ENCODE peak calls at places on chromosomes 13 and 19, in four cellular contexts. V is endothelial cell of umbilical vein, P is tibial nerve, Q is upper lobe of left lung. W is an unnamed sample.

GRCh38 chr19:18800636-18801035 is 9.5 kb upstream of the COMP start:
- DNase-seq in V (no peak), P (no peak), Q (no peak), W (no peak)

GRCh38 chr19:40223135-40223822 is 3.2 kb downstream of the CCNP start:
- DNase-seq in V (no peak), P (no peak), Q (peak; percentile 90), W (no peak)

GRCh38 chr13:73803997-73804396 is 330.2 kb downstream of the KLF12 start:
- DNase-seq in V (no peak), P (no peak), Q (no peak), W (no peak)

GRCh38 chr19:947707-948533 is 22.1 kb downstream of the ARID3A start:
- DNase-seq in V (no peak), P (peak; percentile 43), Q (peak; percentile 86), W (peak; percentile 66)

GRCh38 chr13:106530209-106530906 is 5.1 kb downstream of the EFNB2 start:
- DNase-seq in V (peak; percentile 61), P (no peak), Q (no peak), W (no peak)

GRCh38 chr13:73060251-73061160 is 1.7 kb downstream of the KLF5 start:
- DNase-seq in V (peak; percentile 24), P (no peak), Q (no peak), W (no peak)

GRCh38 chr19:10654610-10655456 is 687 bp downstream of the ILF3 start:
- DNase-seq in V (peak; percentile 34), P (no peak), Q (no peak), W (peak; percentile 41)

GRCh38 chr19:2982983-2983350 is 5.6 kb downstream of the TLE6 start:
- DNase-seq in V (peak; percentile 93), P (peak; percentile 86), Q (peak; percentile 79), W (peak; percentile 81)

GRCh38 chr13:42318570-42318969 is 46.6 kb downstream of the AKAP11 start:
- DNase-seq in V (no peak), P (no peak), Q (no peak), W (no peak)

GRCh38 chr13:25292301-25292700 is 5.0 kb upstream of the MTMR6 start:
- DNase-seq in V (no peak), P (no peak), Q (no peak), W (no peak)

GRCh38 chr19:1315470-1316166 is 29.9 kb downstream of the EFNA2 start:
- DNase-seq in V (peak; percentile 31), P (no peak), Q (peak; percentile 90), W (no peak)

GRCh38 chr13:111893071-111893606 is 173.8 kb upstream of the SOX1 start:
- DNase-seq in V (no peak), P (no peak), Q (peak; percentile 59), W (peak; percentile 77)

GRCh38 chr13:79660361-79660760 is 179.4 kb downstream of the NDFIP2 start:
- DNase-seq in V (no peak), P (no peak), Q (no peak), W (no peak)

GRCh38 chr13:51623473-51623872 is 39.2 kb downstream of the WDFY2 start:
- DNase-seq in V (no peak), P (no peak), Q (no peak), W (no peak)

GRCh38 chr19:6392219-6393073 is 518 bp downstream of the GTF2F1 start:
- DNase-seq in V (no peak), P (no peak), Q (no peak), W (no peak)

GRCh38 chr13:58921129-58921528 is 1242.6 kb downstream of the DIAPH3 start:
- DNase-seq in V (no peak), P (no peak), Q (no peak), W (no peak)

GRCh38 chr13:63024458-63024857 is 1608.8 kb upstream of the PCDH20 start:
- DNase-seq in V (no peak), P (no peak), Q (no peak), W (no peak)

GRCh38 chr13:93248627-93249047 is 22.0 kb downstream of the GPC6 start:
- DNase-seq in V (no peak), P (no peak), Q (peak; percentile 10), W (no peak)

GRCh38 chr13:109974354-109974753 is 188.0 kb upstream of the IRS2 start:
- DNase-seq in V (no peak), P (no peak), Q (no peak), W (no peak)

GRCh38 chr19:38975214-38975860 is at the start of gene FBXO17:
- DNase-seq in V (peak; percentile 53), P (peak; percentile 34), Q (peak; percentile 92), W (peak; percentile 90)
- TF ChIP-seq POLR2A in V (peak; percentile 75), P (no peak), Q (no peak), W (no peak)

GRCh38 chr19:38664503-38665211 is 17.2 kb downstream of the ACTN4 start:
- DNase-seq in V (peak; percentile 23), P (no peak), Q (no peak), W (no peak)

GRCh38 chr19:38665219-38665931 is 17.9 kb downstream of the ACTN4 start:
- DNase-seq in V (peak; percentile 21), P (no peak), Q (no peak), W (no peak)

GRCh38 chr19:38665950-38666661 is 18.7 kb downstream of the ACTN4 start:
- DNase-seq in V (peak; percentile 94), P (peak; percentile 65), Q (peak; percentile 63), W (peak; percentile 93)

GRCh38 chr19:38667552-38668205 is 20.2 kb downstream of the ACTN4 start:
- DNase-seq in V (peak; percentile 58), P (no peak), Q (no peak), W (no peak)

DNA sequence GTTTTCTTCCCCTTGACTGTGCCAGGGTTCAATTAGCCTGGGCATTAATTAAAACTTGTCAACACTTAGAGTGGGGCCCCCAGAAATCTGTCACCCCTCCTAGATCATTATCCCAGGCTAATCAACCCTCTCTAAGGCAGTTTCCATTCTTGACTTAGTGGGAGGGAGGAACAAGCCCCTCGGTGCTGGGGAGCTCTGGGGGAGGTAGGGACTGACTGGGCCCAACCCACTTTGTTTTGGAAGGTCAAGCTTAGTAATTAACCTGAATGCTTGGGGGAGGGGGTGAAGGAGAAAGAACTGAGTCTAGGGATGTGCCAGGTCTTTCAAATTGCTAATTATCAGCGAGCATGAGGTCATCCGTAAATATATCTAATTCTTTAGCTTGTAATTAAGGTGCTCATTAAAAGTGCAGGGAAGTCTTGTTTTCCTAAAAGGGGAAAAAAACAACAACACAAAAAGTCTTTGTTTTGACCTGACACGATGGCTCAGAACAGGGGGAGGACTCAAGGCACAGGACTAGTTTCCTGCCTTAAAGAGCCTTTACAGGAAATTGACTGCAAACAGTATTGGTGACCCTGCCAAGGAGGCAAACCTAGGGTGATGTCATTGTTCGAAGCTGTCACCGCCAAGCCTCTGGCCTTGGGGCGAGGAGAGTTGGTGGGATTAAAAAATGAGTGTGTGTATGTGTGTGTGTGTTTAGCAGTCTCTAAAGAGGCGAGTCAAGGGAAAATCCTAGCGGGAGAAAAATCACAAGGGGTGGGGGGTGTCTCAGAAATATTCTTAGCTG is 19.4 kb downstream of the ACTN4 start:
- DNase-seq in V (peak; percentile 90), P (no peak), Q (no peak), W (no peak)
- H3K4me3 ChIP-seq in V (no peak overlapping the region), P (no peak overlapping the region), Q (no peak overlapping the region), W (no peak overlapping the region)

GRCh38 chr19:47315125-47315821 is 5.6 kb downstream of the C5AR1 start:
- DNase-seq in V (peak; percentile 11), P (peak; percentile 65), Q (no peak), W (peak; percentile 94)
- TF ChIP-seq POLR2A in V (no peak), P (no peak), Q (no peak), W (no peak)

GRCh38 chr19:42233638-42234292 is 8.6 kb downstream of the GSK3A start:
- DNase-seq in V (no peak), P (no peak), Q (no peak), W (no peak)

GRCh38 chr19:42233106-42233505 is 9.3 kb downstream of the GSK3A start:
- DNase-seq in V (no peak), P (no peak), Q (no peak), W (no peak)

GRCh38 chr19:42229855-42230331 is 9.8 kb downstream of the ZNF526 start:
- DNase-seq in V (no peak), P (no peak), Q (no peak), W (no peak)

GRCh38 chr19:42234364-42234763 is 8.0 kb downstream of the GSK3A start:
- DNase-seq in V (no peak), P (no peak), Q (no peak), W (no peak)

DNA sequence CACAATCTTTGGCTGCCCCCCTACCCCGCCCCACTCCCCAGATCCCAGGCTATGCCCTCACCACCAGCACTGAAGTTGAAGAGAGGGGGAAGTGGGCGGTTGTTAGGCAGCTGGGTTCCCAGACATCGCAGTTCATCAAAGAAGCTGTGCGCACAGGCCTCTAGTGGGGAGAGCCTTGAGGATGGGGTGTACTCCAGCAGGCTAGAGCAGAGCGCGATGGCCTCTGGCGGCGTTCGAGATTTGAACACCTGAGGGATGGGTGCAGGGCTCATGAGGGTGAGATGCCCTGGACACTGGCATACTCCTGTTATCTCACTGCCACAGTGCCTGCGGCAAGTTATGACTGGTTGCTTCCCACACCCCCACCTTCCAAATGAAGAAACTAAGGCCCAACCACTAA is 10.0 kb downstream of the GSK3A start:
- DNase-seq in V (no peak), P (no peak), Q (no peak), W (no peak)
- H3K4me3 ChIP-seq in V (no peak overlapping the region), P (no peak overlapping the region), Q (no peak overlapping the region), W (no peak overlapping the region)

GRCh38 chr19:7524523-7524922 is 2.1 kb downstream of the MCOLN1 start:
- DNase-seq in V (no peak), P (no peak), Q (no peak), W (no peak)

GRCh38 chr19:7521551-7522071 is 813 bp upstream of the MCOLN1 start:
- DNase-seq in V (no peak), P (no peak), Q (no peak), W (no peak)

GRCh38 chr19:7520131-7521051 is 2.0 kb upstream of the MCOLN1 start:
- DNase-seq in V (no peak), P (no peak), Q (peak; percentile 77), W (no peak)

GRCh38 chr19:7522923-7523667 is 671 bp downstream of the MCOLN1 start:
- DNase-seq in V (no peak), P (no peak), Q (no peak), W (peak; percentile 92)

GRCh38 chr19:7522072-7522922 is at the start of gene MCOLN1:
- DNase-seq in V (peak; percentile 97), P (peak; percentile 100), Q (peak; percentile 100), W (peak; percentile 99)
- TF ChIP-seq POLR2A in V (peak; percentile 73), P (peak; percentile 63), Q (peak; percentile 76), W (no peak)

GRCh38 chr19:58035863-58036262 is 2.0 kb downstream of the ZSCAN1 start:
- DNase-seq in V (no peak), P (no peak), Q (no peak), W (no peak)

GRCh38 chr19:58038688-58039204 is 4.9 kb downstream of the ZSCAN1 start:
- DNase-seq in V (no peak), P (no peak), Q (peak; percentile 47), W (no peak)

GRCh38 chr19:58037927-58038687 is 4.3 kb downstream of the ZSCAN1 start:
- DNase-seq in V (no peak), P (no peak), Q (peak; percentile 79), W (no peak)

GRCh38 chr19:58033741-58034475 is at the start of gene ZSCAN1:
- DNase-seq in V (peak; percentile 15), P (peak; percentile 38), Q (peak; percentile 90), W (peak; percentile 46)

DNA sequence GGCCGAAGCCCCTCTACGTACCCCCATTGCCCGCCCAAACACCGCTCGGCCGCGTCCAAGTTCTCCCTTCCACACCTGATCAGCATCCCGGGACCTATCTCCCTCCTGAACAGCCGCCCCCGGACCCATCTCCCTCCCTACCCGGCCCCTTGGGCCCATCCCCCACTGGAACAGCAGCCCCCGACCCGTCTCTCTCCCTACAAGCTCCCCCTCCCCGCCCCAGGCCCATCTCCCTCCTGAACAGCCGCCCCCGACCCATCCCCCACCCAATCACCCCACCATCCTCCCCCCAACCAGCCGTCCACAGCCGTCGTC is 608 bp downstream of the ZSCAN1 start:
- DNase-seq in V (no peak), P (no peak), Q (no peak), W (no peak)
- H3K4me3 ChIP-seq in V (no peak overlapping the region), P (peak overlapping the region; percentile 51), Q (peak overlapping the region; percentile 58), W (no peak overlapping the region)